ENCODE peak calls at places on chromosome 16, in ten cellular contexts. B is A549; V is MM.1S; U is neural progenitor cell; A is heart left ventricle; X is CD4-positive, alpha-beta memory T cell; Y is kidney; Q is mesenchymal stem cell; C is HAP-1; T is heart right ventricle. H is an unnamed sample.

GRCh38 chr16:16109453-16110110 is 113.7 kb downstream of the ABCC6 start:
- DNase-seq in U (no peak), A (no peak), X (no peak), B (no peak), C (no peak), T (no peak), Q (no peak), V (no peak), Y (no peak), H (no peak)

GRCh38 chr16:30893744-30894539 is at the start of gene BCL7C:
- DNase-seq in T (peak; percentile 94), Q (peak; percentile 88), B (peak; percentile 93), A (peak; percentile 96), Y (peak; percentile 98), U (peak; percentile 98), V (peak; percentile 93), C (peak; percentile 86), X (peak; percentile 67), H (peak; percentile 61)

GRCh38 chr16:19143241-19143640 is 24.8 kb upstream of the SYT17 start:
- DNase-seq in Y (no peak), X (no peak), C (no peak), V (no peak), A (no peak), U (no peak), B (no peak), Q (no peak), T (no peak), H (no peak)

GRCh38 chr16:67150833-67151396 is at the start of gene B3GNT9:
- DNase-seq in U (peak; percentile 86), C (no peak), Q (peak; percentile 84), Y (peak; percentile 94), B (peak; percentile 65), T (peak; percentile 76), V (peak; percentile 72), A (peak; percentile 84), X (no peak), H (no peak)

GRCh38 chr16:35185366-35186044 is 1726.1 kb downstream of the TP53TG3F start:
- DNase-seq in X (no peak), V (no peak), U (no peak), T (no peak), B (no peak), A (no peak), Q (no peak), Y (no peak), C (no peak), H (no peak)

GRCh38 chr16:73057369-73058210 is 9.7 kb upstream of the ZFHX3 start:
- DNase-seq in Q (peak; percentile 49), U (peak; percentile 75), T (no peak), X (no peak), V (peak; percentile 28), A (peak; percentile 49), Y (peak; percentile 82), C (no peak), B (no peak), H (no peak)

GRCh38 chr16:67199808-67200198 is 872 bp downstream of the ELMO3 start:
- DNase-seq in C (no peak), Q (no peak), X (no peak), Y (no peak), B (no peak), U (peak; percentile 61), T (no peak), A (no peak), V (no peak), H (no peak)

GRCh38 chr16:86579268-86580062 is 1.1 kb downstream of the FOXL1 start:
- DNase-seq in C (no peak), X (no peak), U (peak; percentile 53), A (no peak), V (no peak), Y (peak; percentile 82), B (no peak), T (no peak), Q (peak; percentile 51), H (no peak)

GRCh38 chr16:53129281-53130192 is 74.7 kb downstream of the CHD9 start:
- DNase-seq in Q (peak; percentile 57), T (no peak), C (peak; percentile 10), X (no peak), A (peak; percentile 27), Y (no peak), U (no peak), V (no peak), B (no peak), H (no peak)

GRCh38 chr16:1745181-1745899 is 26.0 kb downstream of the NME3 start:
- DNase-seq in X (no peak), B (no peak), A (no peak), U (no peak), Q (peak; percentile 59), Y (no peak), C (no peak), T (no peak), V (no peak), H (no peak)

GRCh38 chr16:4203748-4204147 is 38.1 kb downstream of the SRL start:
- DNase-seq in U (no peak), V (no peak), Q (no peak), A (no peak), B (no peak), Y (no peak), C (no peak), T (no peak), X (no peak), H (no peak)

GRCh38 chr16:72424776-72425175 is 252.8 kb upstream of the PMFBP1 start:
- DNase-seq in C (no peak), Y (no peak), Q (no peak), U (no peak), V (no peak), X (no peak), B (no peak), T (no peak), A (no peak), H (no peak)

GRCh38 chr16:51155199-51155607 is 4.1 kb upstream of the SALL1 start:
- DNase-seq in V (no peak), X (no peak), T (no peak), B (no peak), U (peak; percentile 79), C (no peak), A (no peak), Y (peak; percentile 79), Q (peak; percentile 78), H (no peak)

GRCh38 chr16:90077757-90078593 is 844 bp upstream of the PRDM7 start:
- DNase-seq in V (peak; percentile 60), U (peak; percentile 33), B (peak; percentile 55), Y (peak; percentile 79), Q (no peak), A (no peak), X (peak; percentile 70), T (no peak), C (no peak), H (peak; percentile 27)

GRCh38 chr16:83205896-83206295 is 579.1 kb downstream of the CDH13 start:
- DNase-seq in Q (no peak), X (no peak), T (no peak), C (no peak), B (no peak), Y (no peak), V (no peak), A (no peak), U (no peak), H (no peak)

GRCh38 chr16:84816485-84816884 is 3.3 kb upstream of the CRISPLD2 start:
- DNase-seq in A (no peak), Q (no peak), U (no peak), V (no peak), Y (no peak), B (no peak), T (no peak), C (no peak), X (no peak), H (no peak)

GRCh38 chr16:22210854-22211253 is 4.8 kb downstream of the EEF2K start:
- DNase-seq in U (no peak), T (no peak), Q (no peak), V (no peak), X (no peak), Y (no peak), C (no peak), A (no peak), B (no peak), H (no peak)

GRCh38 chr16:54303613-54304012 is 17.0 kb upstream of the IRX3 start:
- DNase-seq in B (no peak), Q (no peak), Y (no peak), X (no peak), U (no peak), V (no peak), T (no peak), A (no peak), C (no peak), H (no peak)
- H3K4me1 ChIP-seq in B (no peaks in the 10 kb centered on the region), Q (no peaks in the 10 kb centered on the region), Y (no peaks in the 10 kb centered on the region), X (no peaks in the 10 kb centered on the region), U (peaks cover 9% of the 10 kb centered on the region), V (no peaks in the 10 kb centered on the region), T (no peaks in the 10 kb centered on the region), A (no peaks in the 10 kb centered on the region), C (no peaks in the 10 kb centered on the region), H (no peaks in the 10 kb centered on the region)

DNA sequence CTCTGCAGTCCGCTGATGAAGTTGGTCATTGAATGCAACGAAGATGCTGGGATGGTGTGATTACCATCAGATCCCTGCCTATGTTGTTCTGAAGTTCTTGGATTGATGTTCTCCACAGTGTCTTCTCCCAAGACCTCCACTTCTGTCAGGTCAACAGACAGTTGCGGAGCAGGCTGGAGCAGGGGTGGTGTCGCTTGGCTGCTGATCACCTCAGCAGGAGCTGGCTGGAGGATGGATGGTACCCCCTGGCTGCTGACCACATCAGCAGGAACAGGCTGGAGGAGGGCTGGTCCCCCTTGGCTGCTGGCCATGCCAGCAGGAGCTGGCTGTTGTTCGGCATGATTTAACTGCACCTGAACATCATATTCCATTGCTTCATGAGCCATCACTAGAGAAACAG is 5.6 kb downstream of the RFWD3 start:
- DNase-seq in B (no peak), U (no peak), C (no peak), X (no peak), A (no peak), Q (no peak), V (no peak), T (no peak), Y (no peak), H (no peak)
- H3K4me1 ChIP-seq in B (peaks cover 8% of the 10 kb centered on the region), U (no peaks in the 10 kb centered on the region), C (peaks cover 3% of the 10 kb centered on the region), X (peaks cover 79% of the 10 kb centered on the region), A (peaks cover 11% of the 10 kb centered on the region), Q (peaks cover 13% of the 10 kb centered on the region), V (no peaks in the 10 kb centered on the region), T (peaks cover 5% of the 10 kb centered on the region), Y (no peaks in the 10 kb centered on the region), H (peaks cover 21% of the 10 kb centered on the region)

GRCh38 chr16:522320-523096 is 5.0 kb upstream of the CAPN15 start:
- DNase-seq in A (no peak), C (no peak), Y (peak; percentile 77), X (no peak), T (no peak), V (no peak), Q (no peak), B (no peak), U (no peak), H (no peak)
- H3K4me1 ChIP-seq in A (peaks cover 19% of the 10 kb centered on the region), C (peaks cover 11% of the 10 kb centered on the region), Y (peaks cover 19% of the 10 kb centered on the region), X (peaks cover 20% of the 10 kb centered on the region), T (peaks cover 18% of the 10 kb centered on the region), V (peaks cover 5% of the 10 kb centered on the region), Q (peaks cover 28% of the 10 kb centered on the region), B (peaks cover 17% of the 10 kb centered on the region), U (no peaks in the 10 kb centered on the region), H (peaks cover 17% of the 10 kb centered on the region)

DNA sequence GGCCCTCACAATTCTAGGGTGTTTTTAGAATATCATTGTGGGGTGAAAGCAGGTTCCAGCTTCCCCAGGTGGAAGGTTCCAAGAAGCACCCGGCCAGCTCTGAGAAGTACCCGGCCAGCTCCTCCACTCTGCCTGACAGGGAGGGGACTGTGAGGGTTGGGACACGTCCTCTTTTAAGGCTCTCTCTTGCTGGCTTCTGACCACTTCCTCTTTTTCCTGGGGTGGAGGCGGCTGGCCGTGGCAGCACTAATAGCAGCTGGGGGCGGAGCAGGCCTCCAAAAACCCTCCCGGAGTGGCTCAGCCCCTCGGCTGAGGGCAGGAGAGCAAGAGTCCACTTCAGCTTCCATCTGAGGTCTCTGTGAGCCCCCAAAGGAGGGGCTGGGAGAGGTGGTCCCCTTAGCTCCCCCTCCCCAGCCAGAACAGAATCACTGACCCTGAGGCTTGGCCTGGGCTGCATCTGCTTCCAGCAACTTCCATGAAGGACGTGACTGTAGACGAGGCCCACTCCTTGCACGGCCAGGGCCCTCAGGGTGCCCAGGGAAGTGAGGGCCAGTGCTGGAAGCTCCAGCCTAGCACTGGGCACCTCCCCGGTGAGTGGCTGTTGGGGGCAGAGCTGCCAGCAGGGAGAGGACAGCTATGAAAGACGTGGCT is 26.7 kb upstream of the PLCG2 start:
- DNase-seq in V (peak; percentile 50), U (no peak), Q (no peak), Y (peak; percentile 82), T (peak; percentile 64), C (no peak), A (peak; percentile 59), X (no peak), B (no peak), H (no peak)
- H3K4me1 ChIP-seq in V (peaks cover 14% of the 10 kb centered on the region), U (no peaks in the 10 kb centered on the region), Q (peaks cover 7% of the 10 kb centered on the region), Y (peaks cover 8% of the 10 kb centered on the region), T (peaks cover 4% of the 10 kb centered on the region), C (no peaks in the 10 kb centered on the region), A (peaks cover 16% of the 10 kb centered on the region), X (no peaks in the 10 kb centered on the region), B (no peaks in the 10 kb centered on the region), H (no peaks in the 10 kb centered on the region)